ENCODE peak calls at places on chromosomes 5 and 9, in six cellular contexts. F, I, A, H, B and V are unnamed samples.

GRCh38 chr9:14031015-14031414 is 282.9 kb downstream of the NFIB start:
- DNase-seq in H (peak; percentile 24), F (peak; percentile 18), A (no peak), B (no peak), I (no peak), V (peak; percentile 57)

GRCh38 chr5:77437194-77437593 is 54.9 kb downstream of the WDR41 start:
- DNase-seq in A (no peak), I (no peak), H (no peak), F (no peak), B (no peak), V (no peak)

GRCh38 chr5:146947181-146947941 is 68.8 kb upstream of the PPP2R2B start:
- DNase-seq in A (no peak), B (no peak), F (peak; percentile 4), H (no peak), I (peak; percentile 45), V (peak; percentile 25)

GRCh38 chr9:84940294-84940693 is 270.8 kb downstream of the NTRK2 start:
- DNase-seq in F (no peak), B (no peak), A (no peak), H (no peak), I (no peak), V (no peak)

GRCh38 chr5:71681282-71681681 is 37.8 kb upstream of the CARTPT start:
- DNase-seq in I (no peak), F (no peak), B (no peak), A (no peak), H (no peak), V (no peak)

GRCh38 chr9:34512131-34513078 is 10.4 kb downstream of the ENHO start:
- DNase-seq in I (no peak), B (no peak), F (no peak), H (no peak), A (no peak), V (peak; percentile 67)

GRCh38 chr5:176768174-176768970 is 42.0 kb upstream of the UNC5A start:
- DNase-seq in F (no peak), H (no peak), A (peak; percentile 38), I (no peak), B (no peak), V (peak; percentile 3)

GRCh38 chr9:93085676-93086075 is 10.3 kb upstream of the CARD19 start:
- DNase-seq in B (no peak), F (no peak), H (no peak), A (peak; percentile 31), I (no peak), V (peak; percentile 9)

GRCh38 chr9:77374266-77374665 is 196.9 kb downstream of the VPS13A start:
- DNase-seq in F (peak; percentile 60), B (no peak), I (no peak), A (no peak), H (no peak), V (no peak)

GRCh38 chr5:34715711-34716110 is 59.6 kb downstream of the RAI14 start:
- DNase-seq in B (no peak), A (no peak), H (no peak), I (no peak), F (peak; percentile 33), V (no peak)

GRCh38 chr9:75876999-75877647 is 13.3 kb upstream of the PCSK5 start:
- DNase-seq in F (no peak), I (no peak), A (no peak), B (peak; percentile 30), H (no peak), V (no peak)

GRCh38 chr9:93864840-93865239 is 90.3 kb downstream of the BARX1 start:
- DNase-seq in B (no peak), F (no peak), I (no peak), H (no peak), A (no peak), V (no peak)

GRCh38 chr9:136806631-136807201 is 1.0 kb upstream of the RABL6 start:
- DNase-seq in F (no peak), H (no peak), B (peak; percentile 4), A (no peak), I (no peak), V (no peak)

GRCh38 chr9:131627846-131628820 is 82.8 kb downstream of the PRRT1B start:
- DNase-seq in F (peak; percentile 71), A (no peak), H (no peak), I (no peak), B (peak; percentile 94), V (peak; percentile 59)

GRCh38 chr5:177366528-177367322 is 9.0 kb downstream of the RGS14 start:
- DNase-seq in I (no peak), F (peak; percentile 68), H (peak; percentile 96), B (peak; percentile 88), A (peak; percentile 93), V (peak; percentile 93)

GRCh38 chr9:134564431-134565170 is 77.0 kb upstream of the COL5A1 start:
- DNase-seq in A (no peak), H (no peak), F (peak; percentile 94), I (no peak), B (no peak), V (no peak)

GRCh38 chr5:37859805-37860204 is 20.0 kb upstream of the GDNF start:
- DNase-seq in H (no peak), I (peak; percentile 23), A (no peak), B (no peak), F (no peak), V (no peak)

GRCh38 chr5:129996896-129997295 is 92.6 kb downstream of the CHSY3 start:
- DNase-seq in B (no peak), A (no peak), H (no peak), F (peak; percentile 18), I (no peak), V (no peak)

GRCh38 chr9:89577363-89577762 is 27.4 kb upstream of the GADD45G start:
- DNase-seq in A (no peak), I (no peak), H (no peak), F (no peak), B (no peak), V (no peak)

GRCh38 chr5:98770158-98770910 is 3.1 kb upstream of the RGMB start:
- DNase-seq in B (peak; percentile 60), F (peak; percentile 66), I (peak; percentile 39), A (no peak), H (peak; percentile 66), V (peak; percentile 71)

GRCh38 chr5:126799780-126800179 is 22.8 kb downstream of the LMNB1 start:
- DNase-seq in I (no peak), F (no peak), A (no peak), B (no peak), H (no peak), V (no peak)

DNA sequence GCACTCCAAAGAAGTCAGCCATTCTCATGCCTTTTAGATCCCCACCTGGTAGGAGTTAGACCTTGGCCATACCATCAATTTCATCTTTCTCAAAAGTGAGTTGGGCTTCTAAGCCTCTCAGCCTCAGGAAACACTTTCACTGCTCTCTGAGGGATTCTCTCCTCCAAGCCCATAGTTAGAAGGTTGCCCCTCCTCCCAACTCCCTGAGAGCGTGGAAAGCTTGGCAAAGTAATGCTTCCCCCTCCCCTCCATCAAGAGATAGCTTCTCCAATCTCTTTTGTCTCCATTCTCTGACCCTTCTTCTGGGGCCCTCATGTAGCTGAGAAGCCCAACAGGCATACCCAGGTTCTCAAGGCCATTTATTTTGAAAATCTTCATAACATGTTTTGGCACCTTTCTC is 16.9 kb downstream of the LVRN start:
- DNase-seq in I (no peak), B (no peak), A (no peak), H (no peak), F (no peak), V (no peak)
- TF ChIP-seq CTCF in I (no peak), B (no peak), A (no peak), H (no peak), F (no peak), V (no peak)

DNA sequence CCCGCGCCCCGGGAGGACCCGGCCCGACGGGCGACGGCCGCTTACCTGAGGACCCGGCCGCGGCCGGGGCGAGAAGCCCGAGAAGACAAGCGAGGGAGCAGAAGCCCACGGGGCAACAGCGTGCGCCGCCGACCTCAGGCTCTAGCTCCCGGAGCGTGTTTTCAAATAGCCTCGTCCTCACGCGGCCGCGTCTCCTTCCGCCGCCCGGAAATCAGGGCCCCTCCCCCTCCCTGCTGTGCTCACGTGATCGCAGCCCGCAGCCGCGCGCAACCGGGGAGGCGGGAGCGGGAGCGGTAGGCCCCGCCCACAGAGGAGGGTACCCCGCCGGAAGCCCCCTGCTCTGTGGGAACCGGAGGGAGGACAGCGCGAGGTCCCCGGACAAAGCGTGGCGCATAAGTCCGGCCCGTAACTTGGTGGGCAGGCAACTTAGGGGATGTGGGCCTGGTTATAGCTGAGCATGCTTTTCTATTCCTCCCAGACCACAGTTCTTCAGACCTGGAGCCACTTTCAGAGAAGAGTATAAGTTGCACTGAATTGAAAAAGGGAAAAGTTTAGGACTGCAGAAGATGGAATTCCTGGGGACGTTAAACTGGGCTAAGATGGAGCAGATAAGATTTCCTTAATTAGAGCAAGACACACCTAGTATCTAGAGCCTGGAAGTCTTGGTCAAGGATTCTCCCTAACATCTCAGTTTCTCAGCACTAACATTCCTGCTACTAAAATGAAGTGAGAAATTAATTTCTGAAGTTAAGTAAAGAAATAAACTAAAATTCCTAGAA is at the start of gene TEX10:
- DNase-seq in A (peak; percentile 84), B (peak; percentile 91), F (peak; percentile 81), H (peak; percentile 84), I (peak; percentile 94), V (peak; percentile 92)
- TF ChIP-seq POLR2A in A (no peak), B (peak; percentile 56), F (peak; percentile 87), H (peak; percentile 63), I (peak; percentile 97), V (no peak)

GRCh38 chr9:121890746-121891145 is 202.4 kb downstream of the TTLL11 start:
- DNase-seq in F (no peak), I (no peak), B (no peak), H (no peak), A (no peak), V (no peak)

GRCh38 chr9:121887553-121888437 is 205.3 kb downstream of the TTLL11 start:
- DNase-seq in I (peak; percentile 50), A (no peak), H (no peak), F (no peak), B (no peak), V (no peak)

GRCh38 chr9:121889990-121890563 is 203.0 kb downstream of the TTLL11 start:
- DNase-seq in B (no peak), A (no peak), I (no peak), F (peak; percentile 87), H (no peak), V (no peak)

GRCh38 chr9:121886759-121887485 is 206.2 kb downstream of the TTLL11 start:
- DNase-seq in A (no peak), I (no peak), B (no peak), H (no peak), F (no peak), V (peak; percentile 79)

GRCh38 chr9:121888438-121888775 is 204.7 kb downstream of the TTLL11 start:
- DNase-seq in B (no peak), A (no peak), H (no peak), F (peak; percentile 85), I (no peak), V (no peak)
- TF ChIP-seq CTCF in B (no peak), A (no peak), H (no peak), F (no peak), I (no peak), V (no peak)

DNA sequence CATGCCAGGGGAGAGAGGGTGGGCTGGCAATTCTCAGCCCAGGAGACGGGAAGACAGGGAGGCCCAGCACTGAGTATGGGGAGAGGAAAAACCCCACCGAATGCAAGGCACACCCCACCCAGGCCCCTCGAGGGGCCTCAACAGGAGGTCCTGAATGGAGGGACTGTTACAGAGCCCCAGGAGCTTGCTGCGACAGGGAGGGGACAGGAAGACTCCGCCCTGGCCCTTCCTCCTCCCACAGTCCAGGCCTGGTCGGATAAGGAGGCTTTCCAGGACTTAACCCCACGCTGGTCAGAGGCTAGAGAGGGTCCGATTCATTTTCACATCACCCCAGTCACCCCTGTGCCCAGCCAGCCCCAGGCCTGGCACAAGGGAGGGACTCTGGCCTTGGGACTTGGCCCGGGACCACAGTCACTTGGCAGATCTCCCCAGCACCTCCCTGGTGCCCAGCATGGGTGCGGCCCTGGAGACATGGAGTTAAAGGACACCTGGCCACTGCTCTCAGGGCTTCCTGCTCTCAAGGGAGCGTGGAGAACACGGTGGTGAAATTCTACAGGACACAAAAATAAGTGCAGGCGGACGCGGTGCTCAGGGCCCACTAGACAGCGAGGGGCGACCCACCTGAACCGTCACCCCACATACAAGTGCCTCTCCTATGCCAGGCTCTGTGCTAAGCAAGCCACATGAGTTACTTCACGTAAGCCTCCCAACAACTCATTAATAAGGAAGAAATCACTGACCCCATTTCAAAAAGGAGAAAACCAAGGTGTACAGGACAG is 44.8 kb upstream of the STXBP1 start:
- DNase-seq in H (peak; percentile 56), B (peak; percentile 81), F (peak; percentile 44), A (peak; percentile 70), I (peak; percentile 40), V (peak; percentile 66)
- TF ChIP-seq POLR2A in H (no peak), B (peak; percentile 83), F (no peak), A (no peak), I (no peak), V (no peak)